ENCODE peak calls at places on chromosome 22, in five cellular contexts. One of them, this sample, is unnamed.

GRCh38 chr22:50012201-50013181 is at the start of gene IL17REL:
- DNase-seq in choroid plexus epithelial cell: peak; percentile 37
- DNase-seq in fibroblast of pulmonary artery: peak; percentile 25
- DNase-seq in AG09309: no peak
- DNase-seq in IMR-90: peak; percentile 10
- DNase-seq in this sample: no peak

GRCh38 chr22:25680949-25681348 is 61.0 kb upstream of the MYO18B start:
- DNase-seq in choroid plexus epithelial cell: no peak
- DNase-seq in IMR-90: no peak
- DNase-seq in AG09309: no peak
- DNase-seq in fibroblast of pulmonary artery: no peak
- DNase-seq in this sample: no peak

GRCh38 chr22:50621491-50621880 is 6.5 kb downstream of the ARSA start:
- DNase-seq in AG09309: no peak
- DNase-seq in fibroblast of pulmonary artery: no peak
- DNase-seq in choroid plexus epithelial cell: no peak
- DNase-seq in IMR-90: no peak
- DNase-seq in this sample: peak; percentile 63

GRCh38 chr22:42296381-42296853 is 26.0 kb upstream of the TCF20 start:
- DNase-seq in fibroblast of pulmonary artery: no peak
- DNase-seq in AG09309: no peak
- DNase-seq in choroid plexus epithelial cell: no peak
- DNase-seq in IMR-90: no peak
- DNase-seq in this sample: no peak

GRCh38 chr22:23119492-23120414 is 22.0 kb downstream of the RSPH14 start:
- DNase-seq in AG09309: no peak
- DNase-seq in fibroblast of pulmonary artery: no peak
- DNase-seq in choroid plexus epithelial cell: no peak
- DNase-seq in IMR-90: no peak
- DNase-seq in this sample: peak; percentile 58

GRCh38 chr22:50525991-50526848 is 822 bp upstream of the SCO2 start:
- DNase-seq in choroid plexus epithelial cell: peak; percentile 83
- DNase-seq in fibroblast of pulmonary artery: peak; percentile 79
- DNase-seq in IMR-90: peak; percentile 64
- DNase-seq in AG09309: no peak
- DNase-seq in this sample: peak; percentile 83

GRCh38 chr22:17818166-17818565 is 43.9 kb upstream of the BID start:
- DNase-seq in IMR-90: no peak
- DNase-seq in choroid plexus epithelial cell: no peak
- DNase-seq in fibroblast of pulmonary artery: no peak
- DNase-seq in AG09309: no peak
- DNase-seq in this sample: no peak

GRCh38 chr22:23240639-23241389 is 60.5 kb downstream of the BCR start:
- DNase-seq in AG09309: no peak
- DNase-seq in IMR-90: no peak
- DNase-seq in choroid plexus epithelial cell: no peak
- DNase-seq in fibroblast of pulmonary artery: peak; percentile 41
- DNase-seq in this sample: no peak

GRCh38 chr22:39932918-39933649 is 27.1 kb upstream of the TMA7B start:
- DNase-seq in choroid plexus epithelial cell: peak; percentile 59
- DNase-seq in IMR-90: no peak
- DNase-seq in fibroblast of pulmonary artery: peak; percentile 39
- DNase-seq in AG09309: no peak
- DNase-seq in this sample: peak; percentile 50

GRCh38 chr22:43811777-43812148 is 342 bp downstream of the EFCAB6 start:
- DNase-seq in IMR-90: peak; percentile 61
- DNase-seq in choroid plexus epithelial cell: peak; percentile 67
- DNase-seq in fibroblast of pulmonary artery: peak; percentile 60
- DNase-seq in AG09309: no peak
- DNase-seq in this sample: no peak

GRCh38 chr22:43505423-43505822 is 93.6 kb downstream of the MPPED1 start:
- DNase-seq in IMR-90: no peak
- DNase-seq in AG09309: no peak
- DNase-seq in choroid plexus epithelial cell: no peak
- DNase-seq in fibroblast of pulmonary artery: no peak
- DNase-seq in this sample: no peak

GRCh38 chr22:49814164-49814686 is 13.4 kb downstream of the BRD1 start:
- DNase-seq in AG09309: no peak
- DNase-seq in choroid plexus epithelial cell: no peak
- DNase-seq in IMR-90: no peak
- DNase-seq in fibroblast of pulmonary artery: no peak
- DNase-seq in this sample: no peak

GRCh38 chr22:17060126-17060525 is 24.7 kb upstream of the IL17RA start:
- DNase-seq in fibroblast of pulmonary artery: no peak
- DNase-seq in AG09309: no peak
- DNase-seq in choroid plexus epithelial cell: no peak
- DNase-seq in IMR-90: no peak
- DNase-seq in this sample: no peak

GRCh38 chr22:28025333-28025732 is 106.3 kb upstream of the PITPNB start:
- DNase-seq in fibroblast of pulmonary artery: no peak
- DNase-seq in IMR-90: no peak
- DNase-seq in AG09309: no peak
- DNase-seq in choroid plexus epithelial cell: no peak
- DNase-seq in this sample: no peak

GRCh38 chr22:49760630-49761571 is 66.8 kb downstream of the BRD1 start:
- DNase-seq in IMR-90: no peak
- DNase-seq in choroid plexus epithelial cell: no peak
- DNase-seq in fibroblast of pulmonary artery: no peak
- DNase-seq in AG09309: no peak
- DNase-seq in this sample: no peak

GRCh38 chr22:29079218-29079901 is 6.5 kb downstream of the KREMEN1 start:
- DNase-seq in IMR-90: no peak
- DNase-seq in choroid plexus epithelial cell: no peak
- DNase-seq in fibroblast of pulmonary artery: no peak
- DNase-seq in AG09309: no peak
- DNase-seq in this sample: no peak

GRCh38 chr22:39634530-39635399 is 64.2 kb downstream of the CACNA1I start:
- DNase-seq in IMR-90: peak; percentile 92
- DNase-seq in fibroblast of pulmonary artery: peak; percentile 88
- DNase-seq in AG09309: peak; percentile 38
- DNase-seq in choroid plexus epithelial cell: peak; percentile 93
- DNase-seq in this sample: no peak

GRCh38 chr22:38935023-38935422 is 22.4 kb upstream of the APOBEC3A start:
- DNase-seq in AG09309: no peak
- DNase-seq in choroid plexus epithelial cell: no peak
- DNase-seq in IMR-90: no peak
- DNase-seq in fibroblast of pulmonary artery: no peak
- DNase-seq in this sample: no peak

GRCh38 chr22:23107487-23108323 is 34.1 kb downstream of the RSPH14 start:
- DNase-seq in AG09309: no peak
- DNase-seq in IMR-90: no peak
- DNase-seq in fibroblast of pulmonary artery: no peak
- DNase-seq in choroid plexus epithelial cell: no peak
- DNase-seq in this sample: no peak

GRCh38 chr22:25475554-25476022 is 88.9 kb upstream of the GRK3 start:
- DNase-seq in AG09309: no peak
- DNase-seq in IMR-90: peak; percentile 72
- DNase-seq in choroid plexus epithelial cell: peak; percentile 65
- DNase-seq in fibroblast of pulmonary artery: peak; percentile 52
- DNase-seq in this sample: no peak

GRCh38 chr22:42684462-42685195 is 35.4 kb upstream of the CYB5R3 start:
- DNase-seq in IMR-90: no peak
- DNase-seq in choroid plexus epithelial cell: peak; percentile 68
- DNase-seq in AG09309: no peak
- DNase-seq in fibroblast of pulmonary artery: no peak
- DNase-seq in this sample: no peak

GRCh38 chr22:42662114-42663021 is 13.2 kb upstream of the CYB5R3 start:
- DNase-seq in choroid plexus epithelial cell: peak; percentile 66
- DNase-seq in AG09309: no peak
- DNase-seq in IMR-90: peak; percentile 53
- DNase-seq in fibroblast of pulmonary artery: peak; percentile 66
- DNase-seq in this sample: peak; percentile 86

GRCh38 chr22:43925433-43926348 is 2.1 kb downstream of the PNPLA3 start:
- DNase-seq in AG09309: no peak
- DNase-seq in choroid plexus epithelial cell: no peak
- DNase-seq in IMR-90: no peak
- DNase-seq in fibroblast of pulmonary artery: peak; percentile 11
- DNase-seq in this sample: no peak

GRCh38 chr22:50160947-50161346 is 9.6 kb upstream of the PANX2 start:
- DNase-seq in fibroblast of pulmonary artery: no peak
- DNase-seq in choroid plexus epithelial cell: no peak
- DNase-seq in AG09309: no peak
- DNase-seq in IMR-90: no peak
- DNase-seq in this sample: no peak

GRCh38 chr22:32999039-32999861 is 58.9 kb downstream of the SYN3 start:
- DNase-seq in fibroblast of pulmonary artery: peak; percentile 10
- DNase-seq in IMR-90: no peak
- DNase-seq in choroid plexus epithelial cell: no peak
- DNase-seq in AG09309: no peak
- DNase-seq in this sample: no peak

GRCh38 chr22:17830041-17830961 is 56.0 kb upstream of the BID start:
- DNase-seq in choroid plexus epithelial cell: peak; percentile 88
- DNase-seq in fibroblast of pulmonary artery: peak; percentile 82
- DNase-seq in AG09309: peak; percentile 35
- DNase-seq in IMR-90: peak; percentile 75
- DNase-seq in this sample: peak; percentile 89

GRCh38 chr22:46296257-46297150 is at the start of gene GTSE1:
- DNase-seq in choroid plexus epithelial cell: peak; percentile 98
- DNase-seq in IMR-90: peak; percentile 96
- DNase-seq in AG09309: peak; percentile 86
- DNase-seq in fibroblast of pulmonary artery: peak; percentile 98
- DNase-seq in this sample: peak; percentile 100
- TF ChIP-seq CTCF in choroid plexus epithelial cell: peak; percentile 9
- TF ChIP-seq CTCF in IMR-90: peak; percentile 32
- TF ChIP-seq CTCF in AG09309: no peak
- TF ChIP-seq CTCF in fibroblast of pulmonary artery: no peak
- TF ChIP-seq CTCF in this sample: peak; percentile 47

DNA sequence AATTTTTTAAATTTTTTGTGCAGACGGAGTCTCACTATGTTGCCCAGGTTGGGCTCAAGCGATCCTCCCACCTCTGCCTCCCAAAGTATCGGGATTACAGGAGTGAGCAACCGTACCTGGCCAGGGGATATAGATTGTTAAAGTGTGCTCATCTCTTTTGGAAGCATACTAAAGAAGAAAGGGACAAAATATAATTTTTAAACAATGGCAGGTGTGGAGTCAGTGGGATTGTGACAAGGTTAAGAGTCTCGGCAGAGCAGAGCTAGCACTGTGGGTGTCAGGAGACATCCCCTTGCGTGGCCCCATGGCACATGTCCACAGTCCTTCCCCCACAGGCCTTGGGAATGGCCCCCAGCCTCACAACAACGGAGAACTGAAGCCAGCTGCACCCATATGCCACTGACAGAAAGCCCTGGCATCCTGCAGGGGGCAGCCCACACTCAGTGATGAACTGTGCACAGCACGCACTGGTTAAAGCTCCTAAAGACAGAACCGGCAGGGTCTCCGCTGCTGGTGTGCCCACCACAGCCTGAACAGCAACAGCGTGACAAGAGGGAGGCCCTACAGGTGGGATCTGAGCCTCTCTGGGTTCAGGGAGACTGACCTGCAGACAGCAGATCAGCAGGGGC is 29.9 kb downstream of the SERPIND1 start:
- DNase-seq in IMR-90: peak; percentile 44
- DNase-seq in choroid plexus epithelial cell: peak; percentile 70
- DNase-seq in fibroblast of pulmonary artery: peak; percentile 50
- DNase-seq in AG09309: no peak
- DNase-seq in this sample: peak; percentile 38
- TF ChIP-seq CTCF in IMR-90: peak; percentile 60
- TF ChIP-seq CTCF in choroid plexus epithelial cell: peak; percentile 84
- TF ChIP-seq CTCF in fibroblast of pulmonary artery: peak; percentile 65
- TF ChIP-seq CTCF in AG09309: peak; percentile 58
- TF ChIP-seq CTCF in this sample: peak; percentile 49

GRCh38 chr22:30823015-30823370 is 128.3 kb downstream of the OSBP2 start:
- DNase-seq in choroid plexus epithelial cell: peak; percentile 14
- DNase-seq in fibroblast of pulmonary artery: no peak
- DNase-seq in IMR-90: no peak
- DNase-seq in AG09309: no peak
- DNase-seq in this sample: no peak
- TF ChIP-seq CTCF in choroid plexus epithelial cell: peak; percentile 17
- TF ChIP-seq CTCF in fibroblast of pulmonary artery: no peak
- TF ChIP-seq CTCF in IMR-90: no peak
- TF ChIP-seq CTCF in AG09309: no peak
- TF ChIP-seq CTCF in this sample: no peak

GRCh38 chr22:45552580-45553332 is 50.1 kb downstream of the FBLN1 start:
- DNase-seq in IMR-90: peak; percentile 96
- DNase-seq in fibroblast of pulmonary artery: peak; percentile 87
- DNase-seq in choroid plexus epithelial cell: peak; percentile 97
- DNase-seq in AG09309: peak; percentile 86
- DNase-seq in this sample: no peak
- TF ChIP-seq CTCF in IMR-90: peak; percentile 68
- TF ChIP-seq CTCF in fibroblast of pulmonary artery: peak; percentile 45
- TF ChIP-seq CTCF in choroid plexus epithelial cell: peak; percentile 73
- TF ChIP-seq CTCF in AG09309: peak; percentile 67
- TF ChIP-seq CTCF in this sample: no peak

GRCh38 chr22:30816413-30816812 is 121.7 kb downstream of the OSBP2 start:
- DNase-seq in fibroblast of pulmonary artery: no peak
- DNase-seq in IMR-90: no peak
- DNase-seq in choroid plexus epithelial cell: no peak
- DNase-seq in AG09309: no peak
- DNase-seq in this sample: no peak
- TF ChIP-seq CTCF in fibroblast of pulmonary artery: no peak
- TF ChIP-seq CTCF in IMR-90: no peak
- TF ChIP-seq CTCF in choroid plexus epithelial cell: no peak
- TF ChIP-seq CTCF in AG09309: no peak
- TF ChIP-seq CTCF in this sample: no peak

GRCh38 chr22:37744589-37744988 is 47.7 kb downstream of the TRIOBP start:
- DNase-seq in choroid plexus epithelial cell: no peak
- DNase-seq in fibroblast of pulmonary artery: no peak
- DNase-seq in IMR-90: no peak
- DNase-seq in AG09309: no peak
- DNase-seq in this sample: no peak
- TF ChIP-seq CTCF in choroid plexus epithelial cell: no peak
- TF ChIP-seq CTCF in fibroblast of pulmonary artery: no peak
- TF ChIP-seq CTCF in IMR-90: no peak
- TF ChIP-seq CTCF in AG09309: no peak
- TF ChIP-seq CTCF in this sample: no peak

GRCh38 chr22:19063581-19064353 is 58.4 kb downstream of the DGCR2 start:
- DNase-seq in fibroblast of pulmonary artery: peak; percentile 53
- DNase-seq in AG09309: no peak
- DNase-seq in choroid plexus epithelial cell: peak; percentile 53
- DNase-seq in IMR-90: no peak
- DNase-seq in this sample: no peak
- TF ChIP-seq CTCF in fibroblast of pulmonary artery: no peak
- TF ChIP-seq CTCF in AG09309: no peak
- TF ChIP-seq CTCF in choroid plexus epithelial cell: no peak
- TF ChIP-seq CTCF in IMR-90: no peak
- TF ChIP-seq CTCF in this sample: no peak